ENCODE peak calls at places on chromosomes 3 and 15, in four cellular contexts. X, K, N and U are unnamed samples.

GRCh38 chr3:64344721-64345207 is 119.5 kb upstream of the PRICKLE2 start:
- DNase-seq in X (no peak), K (peak; percentile 93), N (no peak), U (peak; percentile 41)

GRCh38 chr15:31551323-31551722 is 224.7 kb downstream of the KLF13 start:
- DNase-seq in X (no peak), K (no peak), N (no peak), U (no peak)

GRCh38 chr15:26766262-26766661 is 6.6 kb downstream of the GABRB3 start:
- DNase-seq in X (no peak), K (no peak), N (no peak), U (no peak)

GRCh38 chr3:63857311-63857710 is 6.3 kb downstream of the THOC7 start:
- DNase-seq in X (no peak), K (no peak), N (no peak), U (no peak)

GRCh38 chr15:99683000-99683670 is 50.1 kb downstream of the LYSMD4 start:
- DNase-seq in X (no peak), K (peak; percentile 41), N (no peak), U (no peak)

GRCh38 chr15:67407709-67408257 is 113.1 kb upstream of the C15orf61 start:
- DNase-seq in X (no peak), K (no peak), N (no peak), U (no peak)

GRCh38 chr15:48924528-48925393 is 39.0 kb downstream of the SHC4 start:
- DNase-seq in X (peak; percentile 17), K (peak; percentile 53), N (no peak), U (no peak)

GRCh38 chr3:73037369-73037699 is 24.1 kb upstream of the EBLN2 start:
- DNase-seq in X (no peak), K (peak; percentile 55), N (no peak), U (no peak)

GRCh38 chr15:28013480-28013879 is 85.6 kb downstream of the OCA2 start:
- DNase-seq in X (no peak), K (no peak), N (no peak), U (no peak)

GRCh38 chr15:82810061-82810862 is 834 bp downstream of the WHAMM start:
- DNase-seq in X (no peak), K (peak; percentile 74), N (no peak), U (no peak)

GRCh38 chr15:65426216-65426853 is 3.6 kb upstream of the IGDCC4 start:
- DNase-seq in X (no peak), K (no peak), N (no peak), U (no peak)

GRCh38 chr15:63463030-63463429 is 41.4 kb upstream of the USP3 start:
- DNase-seq in X (no peak), K (no peak), N (no peak), U (no peak)

GRCh38 chr3:138914870-138915502 is 32.0 kb downstream of the FOXL2 start:
- DNase-seq in X (no peak), K (no peak), N (no peak), U (no peak)

GRCh38 chr15:57732526-57733331 is 26.2 kb downstream of the POLR2M start:
- DNase-seq in X (peak; percentile 80), K (peak; percentile 69), N (peak; percentile 45), U (peak; percentile 62)

GRCh38 chr15:61449306-61449705 is 220.2 kb upstream of the RORA start:
- DNase-seq in X (no peak), K (no peak), N (no peak), U (no peak)

GRCh38 chr3:179765396-179765795 is 112.6 kb downstream of the USP13 start:
- DNase-seq in X (no peak), K (peak; percentile 14), N (no peak), U (no peak)

GRCh38 chr15:74134387-74135027 is 4.1 kb downstream of the ISLR2 start:
- DNase-seq in X (no peak), K (peak; percentile 74), N (no peak), U (peak; percentile 53)

GRCh38 chr15:74531144-74531811 is 9.7 kb upstream of the ARID3B start:
- DNase-seq in X (no peak), K (peak; percentile 78), N (no peak), U (no peak)

DNA sequence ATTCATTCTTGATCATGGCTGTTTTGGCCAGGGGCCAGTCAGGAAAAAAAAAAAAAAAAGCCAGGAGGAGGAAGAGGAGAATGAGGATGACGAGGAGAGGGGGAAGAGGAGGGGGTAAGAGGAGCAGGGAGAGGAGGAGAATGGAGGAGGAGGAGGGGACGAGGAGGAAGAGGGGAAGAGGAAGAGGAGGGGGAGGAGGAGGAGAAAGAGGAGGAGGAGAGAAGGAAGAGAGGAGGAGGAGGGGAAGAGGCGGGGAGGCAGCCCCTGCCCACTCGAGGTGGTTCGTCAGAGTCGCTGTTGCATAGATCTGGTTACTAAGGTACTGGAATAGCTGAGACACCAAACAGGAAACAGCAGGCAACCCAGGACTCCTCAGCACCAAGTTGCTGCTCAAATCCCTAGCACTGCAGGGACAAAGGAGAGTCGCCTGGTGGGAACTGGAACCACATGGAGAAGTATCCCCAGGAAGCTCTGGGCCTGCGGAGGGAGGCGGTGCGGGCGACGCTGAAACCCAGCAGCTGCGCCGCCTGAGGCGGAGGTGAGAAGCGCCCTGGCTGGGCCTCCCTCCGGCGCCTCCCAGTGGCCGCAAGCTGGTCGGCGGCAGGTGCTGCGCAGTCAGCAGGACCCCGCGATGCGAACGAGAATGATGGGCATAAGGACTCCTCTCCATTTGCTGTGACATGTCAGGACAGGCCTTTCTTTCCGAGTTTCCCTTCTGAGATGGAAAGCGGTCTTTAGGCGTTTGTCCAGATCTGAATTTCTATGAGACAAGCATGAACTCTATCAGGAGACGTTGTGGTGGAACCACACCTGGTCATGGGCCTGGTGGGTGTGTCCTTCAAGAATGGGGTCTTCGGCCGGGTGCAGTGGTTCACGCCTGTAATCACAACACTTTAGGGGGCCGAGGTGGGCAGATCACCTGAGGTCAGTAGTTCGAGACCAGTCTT is 17.5 kb downstream of the FAM240A start:
- DNase-seq in X (peak; percentile 57), K (peak; percentile 94), N (peak; percentile 74), U (peak; percentile 93)
- H3K4me3 ChIP-seq in X (peak overlapping the region; percentile 5), K (peak overlapping the region; percentile 58), N (peak overlapping the region; percentile 9), U (peak overlapping the region; percentile 41)

GRCh38 chr3:39810647-39811161 is 1.3 kb downstream of the MYRIP start:
- DNase-seq in X (no peak), K (no peak), N (no peak), U (no peak)
- H3K27me3 ChIP-seq in X (peaks cover 25% of the 10 kb centered on the region), K (peaks cover 64% of the 10 kb centered on the region), N (peaks cover 64% of the 10 kb centered on the region), U (no peaks in the 10 kb centered on the region)

DNA sequence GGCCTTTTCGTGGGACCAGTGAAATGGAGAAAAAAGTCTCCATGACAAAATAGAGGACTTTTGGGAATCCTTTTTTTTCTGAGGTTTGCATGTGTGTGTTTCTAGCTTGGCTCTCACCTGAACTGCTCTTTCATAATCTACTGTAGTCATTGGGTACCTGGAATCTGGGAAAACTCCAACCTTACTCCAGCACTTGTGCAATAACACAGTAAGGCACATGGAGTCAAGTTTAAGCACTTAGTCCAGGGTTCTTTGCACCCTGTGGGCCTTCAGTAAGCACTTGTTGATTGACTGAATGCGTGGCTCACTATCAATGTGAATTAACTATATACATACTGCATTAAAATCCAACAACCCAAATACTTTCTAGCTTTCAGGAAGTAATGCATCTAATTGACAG is 299.5 kb downstream of the ZBTB20 start:
- DNase-seq in X (no peak), K (no peak), N (no peak), U (no peak)
- H3K4me1 ChIP-seq in X (no peaks in the 10 kb centered on the region), K (peaks cover 15% of the 10 kb centered on the region), N (peaks cover 8% of the 10 kb centered on the region), U (peaks cover 8% of the 10 kb centered on the region)

GRCh38 chr15:94262201-94262600 is 30.8 kb downstream of the MCTP2 start:
- DNase-seq in X (no peak), K (peak; percentile 4), N (no peak), U (no peak)

GRCh38 chr15:94265009-94265408 is 33.6 kb downstream of the MCTP2 start:
- DNase-seq in X (no peak), K (peak; percentile 12), N (no peak), U (no peak)

GRCh38 chr15:94263341-94264273 is 32.2 kb downstream of the MCTP2 start:
- DNase-seq in X (no peak), K (peak; percentile 77), N (no peak), U (no peak)

GRCh38 chr15:94266789-94267188 is 35.4 kb downstream of the MCTP2 start:
- DNase-seq in X (no peak), K (no peak), N (no peak), U (no peak)

GRCh38 chr15:94266000-94266399 is 34.6 kb downstream of the MCTP2 start:
- DNase-seq in X (no peak), K (no peak), N (no peak), U (no peak)
- H3K4me3 ChIP-seq in X (no peak overlapping the region), K (no peak overlapping the region), N (no peak overlapping the region), U (no peak overlapping the region)

GRCh38 chr3:47512416-47513124 is 942 bp downstream of the ELP6 start:
- DNase-seq in X (peak; percentile 22), K (peak; percentile 63), N (peak; percentile 10), U (peak; percentile 62)
- H3K27me3 ChIP-seq in X (no peaks in the 10 kb centered on the region), K (no peaks in the 10 kb centered on the region), N (no peaks in the 10 kb centered on the region), U (no peaks in the 10 kb centered on the region)

GRCh38 chr3:56784452-56785001 is 17.2 kb downstream of the ARHGEF3 start:
- DNase-seq in X (no peak), K (no peak), N (no peak), U (no peak)
- H3K4me1 ChIP-seq in X (peaks cover 15% of the 10 kb centered on the region), K (peaks cover 14% of the 10 kb centered on the region), N (peaks cover 71% of the 10 kb centered on the region), U (peaks cover 21% of the 10 kb centered on the region)